ENCODE peak calls at places on chromosomes 3 and 15, in five cellular contexts. One of them, this sample, is unnamed.

GRCh38 chr3:101072299-101072698 is 79.1 kb upstream of the ABI3BP start:
- DNase-seq in WTC11: no peak
- DNase-seq in A549: peak; percentile 16
- DNase-seq in K562: no peak
- DNase-seq in GM12878: no peak
- DNase-seq in this sample: no peak

GRCh38 chr15:40471105-40471777 is 457 bp downstream of the CHST14 start:
- DNase-seq in WTC11: peak; percentile 42
- DNase-seq in A549: no peak
- DNase-seq in K562: peak; percentile 94
- DNase-seq in GM12878: no peak
- DNase-seq in this sample: no peak

GRCh38 chr3:112653881-112654300 is 12.9 kb upstream of the CCDC80 start:
- DNase-seq in WTC11: no peak
- DNase-seq in A549: peak; percentile 77
- DNase-seq in K562: no peak
- DNase-seq in GM12878: no peak
- DNase-seq in this sample: no peak

GRCh38 chr3:65953301-65953812 is 85.4 kb downstream of the MAGI1 start:
- DNase-seq in WTC11: peak; percentile 88
- DNase-seq in A549: no peak
- DNase-seq in K562: no peak
- DNase-seq in GM12878: no peak
- DNase-seq in this sample: peak; percentile 84

GRCh38 chr3:128874481-128875180 is 4.8 kb upstream of the ACAD9 start:
- DNase-seq in WTC11: no peak
- DNase-seq in A549: no peak
- DNase-seq in K562: no peak
- DNase-seq in GM12878: no peak
- DNase-seq in this sample: no peak

GRCh38 chr3:14225421-14225820 is 46.8 kb downstream of the LSM3 start:
- DNase-seq in WTC11: no peak
- DNase-seq in A549: no peak
- DNase-seq in K562: no peak
- DNase-seq in GM12878: no peak
- DNase-seq in this sample: no peak

GRCh38 chr3:171772427-171773056 is 37.7 kb downstream of the PLD1 start:
- DNase-seq in WTC11: peak; percentile 63
- DNase-seq in A549: peak; percentile 38
- DNase-seq in K562: peak; percentile 31
- DNase-seq in GM12878: no peak
- DNase-seq in this sample: peak; percentile 46

GRCh38 chr3:104886220-104886995 is 480.3 kb upstream of the ALCAM start:
- DNase-seq in WTC11: no peak
- DNase-seq in A549: no peak
- DNase-seq in K562: no peak
- DNase-seq in GM12878: no peak
- DNase-seq in this sample: no peak

GRCh38 chr15:82807920-82808633 is 1.4 kb upstream of the WHAMM start:
- DNase-seq in WTC11: no peak
- DNase-seq in A549: no peak
- DNase-seq in K562: no peak
- DNase-seq in GM12878: no peak
- DNase-seq in this sample: no peak

GRCh38 chr3:46010519-46011113 is 15.0 kb upstream of the FYCO1 start:
- DNase-seq in WTC11: no peak
- DNase-seq in A549: no peak
- DNase-seq in K562: no peak
- DNase-seq in GM12878: no peak
- DNase-seq in this sample: no peak

GRCh38 chr3:185490241-185490640 is 8.6 kb downstream of the TMEM41A start:
- DNase-seq in WTC11: no peak
- DNase-seq in A549: no peak
- DNase-seq in K562: no peak
- DNase-seq in GM12878: no peak
- DNase-seq in this sample: no peak

GRCh38 chr15:64897345-64897985 is 14.2 kb upstream of the ANKDD1A start:
- DNase-seq in WTC11: no peak
- DNase-seq in A549: no peak
- DNase-seq in K562: no peak
- DNase-seq in GM12878: no peak
- DNase-seq in this sample: no peak

GRCh38 chr3:127352612-127353011 is 64.8 kb upstream of the PRR20G start:
- DNase-seq in WTC11: no peak
- DNase-seq in A549: no peak
- DNase-seq in K562: no peak
- DNase-seq in GM12878: no peak
- DNase-seq in this sample: no peak

GRCh38 chr3:115062009-115062408 is 85.1 kb downstream of the ZBTB20 start:
- DNase-seq in WTC11: no peak
- DNase-seq in A549: no peak
- DNase-seq in K562: no peak
- DNase-seq in GM12878: no peak
- DNase-seq in this sample: no peak

GRCh38 chr3:53846134-53846850 is at the start of the genes CHDH and IL17RB:
- DNase-seq in WTC11: peak; percentile 76
- DNase-seq in A549: peak; percentile 38
- DNase-seq in K562: peak; percentile 61
- DNase-seq in GM12878: no peak
- DNase-seq in this sample: peak; percentile 77

GRCh38 chr3:118144919-118145318 is 889.7 kb downstream of the IGSF11 start:
- DNase-seq in WTC11: peak; percentile 31
- DNase-seq in A549: no peak
- DNase-seq in K562: no peak
- DNase-seq in GM12878: no peak
- DNase-seq in this sample: no peak

GRCh38 chr15:49423021-49423420 is at the start of gene FGF7:
- DNase-seq in WTC11: no peak
- DNase-seq in A549: no peak
- DNase-seq in K562: no peak
- DNase-seq in GM12878: no peak
- DNase-seq in this sample: peak; percentile 2

GRCh38 chr15:85523530-85523929 is 143.1 kb downstream of the AKAP13 start:
- DNase-seq in WTC11: no peak
- DNase-seq in A549: no peak
- DNase-seq in K562: no peak
- DNase-seq in GM12878: no peak
- DNase-seq in this sample: no peak

GRCh38 chr15:53789654-53790053 is 30.2 kb upstream of the WDR72 start:
- DNase-seq in WTC11: no peak
- DNase-seq in A549: no peak
- DNase-seq in K562: no peak
- DNase-seq in GM12878: no peak
- DNase-seq in this sample: no peak

GRCh38 chr3:197300361-197300760 is 1.9 kb upstream of the DLG1 start:
- DNase-seq in WTC11: no peak
- DNase-seq in A549: no peak
- DNase-seq in K562: no peak
- DNase-seq in GM12878: no peak
- DNase-seq in this sample: no peak

GRCh38 chr3:197303452-197303851 is 5.0 kb upstream of the DLG1 start:
- DNase-seq in WTC11: no peak
- DNase-seq in A549: no peak
- DNase-seq in K562: no peak
- DNase-seq in GM12878: no peak
- DNase-seq in this sample: no peak

GRCh38 chr3:197305854-197306253 is 7.4 kb upstream of the DLG1 start:
- DNase-seq in WTC11: no peak
- DNase-seq in A549: no peak
- DNase-seq in K562: no peak
- DNase-seq in GM12878: peak; percentile 75
- DNase-seq in this sample: no peak

GRCh38 chr3:197302033-197302432 is 3.6 kb upstream of the DLG1 start:
- DNase-seq in WTC11: no peak
- DNase-seq in A549: no peak
- DNase-seq in K562: no peak
- DNase-seq in GM12878: no peak
- DNase-seq in this sample: no peak

GRCh38 chr3:197302696-197303341 is 4.4 kb upstream of the DLG1 start:
- DNase-seq in WTC11: no peak
- DNase-seq in A549: no peak
- DNase-seq in K562: no peak
- DNase-seq in GM12878: no peak
- DNase-seq in this sample: peak; percentile 12
- TF ChIP-seq ESRRA in WTC11: no peak
- TF ChIP-seq ESRRA in A549: no peak
- TF ChIP-seq ESRRA in K562: no peak
- TF ChIP-seq ESRRA in GM12878: no peak
- TF ChIP-seq ESRRA in this sample: no peak

GRCh38 chr3:137163241-137163916 is 205.6 kb downstream of the IL20RB start:
- DNase-seq in WTC11: no peak
- DNase-seq in A549: no peak
- DNase-seq in K562: no peak
- DNase-seq in GM12878: no peak
- DNase-seq in this sample: no peak
- TF ChIP-seq ESRRA in WTC11: no peak
- TF ChIP-seq ESRRA in A549: no peak
- TF ChIP-seq ESRRA in K562: no peak
- TF ChIP-seq ESRRA in GM12878: no peak
- TF ChIP-seq ESRRA in this sample: no peak

DNA sequence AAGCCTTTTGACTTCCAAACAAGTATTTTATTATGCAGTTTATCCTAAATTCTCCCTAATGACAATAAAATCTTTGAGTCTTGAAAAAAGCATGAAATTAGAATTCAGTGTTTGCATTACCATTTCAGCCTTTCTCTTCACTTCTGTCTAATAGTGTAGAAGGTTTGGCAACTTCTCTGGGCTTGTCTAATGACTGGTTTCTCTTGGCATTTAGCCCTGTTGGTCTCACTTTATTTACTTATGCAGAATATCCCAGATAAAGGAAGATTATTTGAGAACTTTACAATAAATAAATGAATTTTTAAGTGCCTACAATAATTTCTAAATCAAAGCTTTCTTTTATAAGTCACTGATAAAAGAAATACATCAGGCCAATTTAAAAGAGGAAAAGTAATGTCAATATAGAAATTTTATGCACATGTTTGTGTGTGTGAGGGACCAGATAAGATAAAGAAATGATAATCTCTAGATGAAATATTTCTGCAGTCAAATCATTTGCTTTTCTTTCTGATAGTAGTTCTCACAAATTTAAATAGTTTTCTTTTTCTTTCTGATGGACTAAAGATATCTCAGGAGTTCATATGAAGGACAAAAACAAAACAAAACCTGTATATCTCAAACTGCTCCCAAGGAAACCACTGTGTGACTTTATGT is 533.0 kb upstream of the CBLB start:
- DNase-seq in WTC11: no peak
- DNase-seq in A549: no peak
- DNase-seq in K562: no peak
- DNase-seq in GM12878: no peak
- DNase-seq in this sample: no peak
- TF ChIP-seq ESRRA in WTC11: no peak
- TF ChIP-seq ESRRA in A549: no peak
- TF ChIP-seq ESRRA in K562: no peak
- TF ChIP-seq ESRRA in GM12878: no peak
- TF ChIP-seq ESRRA in this sample: no peak

DNA sequence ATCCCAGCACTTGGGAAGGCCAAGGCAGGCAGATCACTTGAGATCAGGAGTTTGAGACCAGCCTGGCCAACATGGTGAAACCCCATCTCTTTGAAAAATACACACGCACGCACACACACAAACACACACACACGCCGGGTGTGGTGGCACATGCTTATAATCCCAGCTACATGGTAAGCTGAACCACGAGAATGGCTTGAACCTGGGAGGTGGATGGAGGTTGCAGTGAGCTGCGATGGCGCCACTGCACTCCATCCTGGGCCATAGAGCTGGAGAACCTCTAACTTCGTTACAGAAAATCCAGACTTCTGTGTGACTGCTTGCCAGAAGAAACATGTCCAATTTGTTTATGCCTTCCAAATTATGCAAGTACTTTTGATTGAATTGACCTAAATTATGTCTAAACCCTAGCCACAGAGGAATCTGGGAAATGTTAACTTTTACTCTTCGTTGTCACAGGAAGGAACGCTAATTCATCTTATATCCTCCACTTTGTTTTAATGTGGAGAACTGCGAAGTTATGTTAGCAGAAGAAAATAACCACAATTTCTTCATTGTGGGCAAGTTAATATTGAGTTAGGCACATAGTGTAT is 21.7 kb downstream of the TRIM59 start:
- DNase-seq in WTC11: no peak
- DNase-seq in A549: no peak
- DNase-seq in K562: no peak
- DNase-seq in GM12878: no peak
- DNase-seq in this sample: no peak
- TF ChIP-seq ESRRA in WTC11: no peak
- TF ChIP-seq ESRRA in A549: no peak
- TF ChIP-seq ESRRA in K562: no peak
- TF ChIP-seq ESRRA in GM12878: no peak
- TF ChIP-seq ESRRA in this sample: no peak

DNA sequence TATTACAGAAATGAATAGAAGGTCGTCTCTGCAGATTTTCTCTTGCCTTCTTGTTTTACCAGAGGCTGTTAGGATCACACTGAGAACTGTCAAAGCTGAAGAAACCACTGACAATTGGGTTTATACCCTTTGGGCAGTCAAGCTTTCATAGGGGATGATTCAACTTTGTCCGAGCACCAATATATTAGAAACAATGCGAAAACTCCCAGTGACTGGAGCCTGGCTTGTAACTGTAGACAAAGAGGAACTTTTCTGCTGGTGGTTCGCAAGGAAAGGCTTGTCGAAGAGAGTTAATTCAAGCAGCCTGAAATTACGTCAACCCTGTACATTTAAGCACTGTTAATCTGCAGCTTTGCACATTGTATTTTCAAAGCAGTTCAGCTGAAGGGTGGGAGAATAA is 193.2 kb upstream of the ZNF385D start:
- DNase-seq in WTC11: no peak
- DNase-seq in A549: no peak
- DNase-seq in K562: no peak
- DNase-seq in GM12878: no peak
- DNase-seq in this sample: no peak
- TF ChIP-seq ESRRA in WTC11: no peak
- TF ChIP-seq ESRRA in A549: no peak
- TF ChIP-seq ESRRA in K562: no peak
- TF ChIP-seq ESRRA in GM12878: no peak
- TF ChIP-seq ESRRA in this sample: no peak

GRCh38 chr3:124714218-124714853 is 15.9 kb upstream of the UMPS start:
- DNase-seq in WTC11: no peak
- DNase-seq in A549: no peak
- DNase-seq in K562: no peak
- DNase-seq in GM12878: no peak
- DNase-seq in this sample: no peak
- TF ChIP-seq ESRRA in WTC11: no peak
- TF ChIP-seq ESRRA in A549: no peak
- TF ChIP-seq ESRRA in K562: no peak
- TF ChIP-seq ESRRA in GM12878: no peak
- TF ChIP-seq ESRRA in this sample: no peak

DNA sequence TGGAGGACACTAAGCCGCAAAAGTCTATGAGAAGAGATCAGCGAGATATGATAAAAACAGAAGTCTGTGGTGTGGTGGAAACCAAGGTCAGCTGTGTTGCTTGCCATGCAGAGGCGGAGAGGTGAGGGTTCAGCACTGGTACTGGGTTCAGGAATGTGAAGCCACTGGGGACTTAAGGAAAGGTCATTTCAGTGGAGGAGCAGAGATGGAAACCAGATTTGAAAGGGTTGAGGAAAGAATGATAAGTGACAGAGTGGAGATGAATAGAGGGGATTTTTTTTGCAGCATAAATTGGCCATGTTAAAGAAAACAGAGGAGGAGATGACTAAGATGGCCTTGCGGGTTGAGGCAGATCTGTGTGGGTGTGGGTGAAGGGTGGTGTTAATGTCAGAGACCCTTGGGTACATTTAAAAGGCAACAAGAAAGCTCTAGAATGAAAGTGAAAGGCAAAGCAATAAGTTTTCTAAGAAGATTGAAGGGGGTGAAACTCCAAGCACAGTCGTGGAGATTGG is 265.5 kb downstream of the ADAMTSL3 start:
- DNase-seq in WTC11: no peak
- DNase-seq in A549: no peak
- DNase-seq in K562: no peak
- DNase-seq in GM12878: peak; percentile 71
- DNase-seq in this sample: no peak
- TF ChIP-seq ESRRA in WTC11: no peak
- TF ChIP-seq ESRRA in A549: no peak
- TF ChIP-seq ESRRA in K562: no peak
- TF ChIP-seq ESRRA in GM12878: no peak
- TF ChIP-seq ESRRA in this sample: no peak

This sample was measured in HepG2.